ENCODE peak calls at places on chromosomes 3 and 15, in six cellular contexts. B is NCI-H2171; V is activated CD4-positive, alpha-beta T cell treated with anti-CD3 and anti-CD28 coated beads, Interleukin-2, amount 10 ng/mL, durations not matched to agents 7 days and 5 days; O is AG10803; C is mucosa of descending colon; M is stimulated activated CD4-positive, alpha-beta T cell treated with anti-CD3 and anti-CD28 coated beads, Interleukin-2, amount 100 ng/mL, for 48 hours. G is an unnamed sample.

GRCh38 chr3:33062814-33063346 is 34.1 kb downstream of the GLB1 start:
- DNase-seq in B (no peak), V (no peak), O (no peak), C (no peak), M (no peak), G (no peak)

GRCh38 chr3:127159547-127159946 is 33.4 kb upstream of the PRR23E start:
- DNase-seq in B (peak), V (no peak), O (no peak), C (no peak), M (no peak), G (no peak)

GRCh38 chr15:100781061-100781960 is 98.3 kb upstream of the ALDH1A3 start:
- DNase-seq in B (no peak), V (peak), O (no peak), C (no peak), M (no peak), G (no peak)

GRCh38 chr3:36944641-36945270 is at the start of gene TRANK1:
- DNase-seq in B (no peak), V (peak), O (peak), C (peak), M (peak), G (peak)

GRCh38 chr3:140421884-140422283 is 256.0 kb upstream of the TRIM42 start:
- DNase-seq in B (no peak), V (no peak), O (no peak), C (no peak), M (no peak), G (no peak)

GRCh38 chr3:52171577-52172261 is 17.5 kb upstream of the POC1A start:
- DNase-seq in B (no peak), V (no peak), O (peak), C (no peak), M (no peak), G (no peak)

GRCh38 chr3:197256836-197257444 is 41.5 kb downstream of the DLG1 start:
- DNase-seq in B (peak), V (peak), O (peak), C (no peak), M (peak), G (no peak)

GRCh38 chr3:48466386-48467109 is 20.0 kb downstream of the ATRIP start:
- DNase-seq in B (no peak), V (peak), O (peak), C (peak), M (no peak), G (peak)

GRCh38 chr15:70795311-70795665 is 31.9 kb upstream of the UACA start:
- DNase-seq in B (no peak), V (no peak), O (peak), C (no peak), M (no peak), G (no peak)

GRCh38 chr3:48428863-48429415 is 947 bp downstream of the PLXNB1 start:
- DNase-seq in B (peak), V (no peak), O (no peak), C (peak), M (no peak), G (no peak)

GRCh38 chr3:37963635-37964034 is 27.0 kb upstream of the VILL start:
- DNase-seq in B (no peak), V (no peak), O (no peak), C (no peak), M (no peak), G (no peak)

GRCh38 chr15:88529021-88529630 is 17.4 kb downstream of the DET1 start:
- DNase-seq in B (peak), V (no peak), O (peak), C (no peak), M (no peak), G (no peak)

GRCh38 chr3:22836131-22836530 is 367.0 kb upstream of the UBE2E2 start:
- DNase-seq in B (no peak), V (no peak), O (no peak), C (no peak), M (no peak), G (no peak)

GRCh38 chr3:185656321-185656840 is 70.3 kb downstream of the SENP2 start:
- DNase-seq in B (no peak), V (no peak), O (peak), C (no peak), M (no peak), G (no peak)

GRCh38 chr15:70236306-70237103 is 138.8 kb upstream of the TLE3 start:
- DNase-seq in B (no peak), V (peak), O (peak), C (no peak), M (no peak), G (peak)

GRCh38 chr3:14331273-14331672 is 71.1 kb upstream of the SLC6A6 start:
- DNase-seq in B (no peak), V (no peak), O (no peak), C (peak), M (no peak), G (no peak)

GRCh38 chr3:8482960-8483665 is 18.5 kb upstream of the LMCD1 start:
- DNase-seq in B (no peak), V (no peak), O (peak), C (no peak), M (no peak), G (no peak)

GRCh38 chr3:142853270-142854163 is 35.4 kb downstream of the PCOLCE2 start:
- DNase-seq in B (no peak), V (no peak), O (peak), C (no peak), M (no peak), G (no peak)

G was measured in HL-60.